ENCODE peak calls at places on chromosomes 2 and 18, in eight cellular contexts. C, J, W, N, I, L, D and Y are unnamed samples.

GRCh38 chr2:70716131-70716766 is 51.8 kb downstream of the ADD2 start:
- DNase-seq in C (no peak), J (no peak), W (no peak), N (no peak), I (peak), L (no peak), D (no peak), Y (no peak)

GRCh38 chr2:48126180-48126579 is 219.9 kb upstream of the FBXO11 start:
- DNase-seq in C (no peak), J (no peak), W (peak), N (peak), I (no peak), L (peak), D (no peak), Y (no peak)

GRCh38 chr2:126050991-126051736 is 604.8 kb upstream of the GYPC start:
- DNase-seq in C (no peak), J (no peak), W (no peak), N (no peak), I (no peak), L (no peak), D (no peak), Y (no peak)

GRCh38 chr2:188512456-188512855 is 220.8 kb downstream of the GULP1 start:
- DNase-seq in C (peak), J (no peak), W (peak), N (peak), I (no peak), L (peak), D (no peak), Y (peak)

GRCh38 chr2:47321411-47322031 is 81.4 kb upstream of the MSH2 start:
- DNase-seq in C (no peak), J (no peak), W (peak), N (no peak), I (no peak), L (no peak), D (no peak), Y (no peak)

GRCh38 chr18:44988821-44989587 is 308.3 kb downstream of the SETBP1 start:
- DNase-seq in C (peak), J (no peak), W (no peak), N (no peak), I (no peak), L (no peak), D (no peak), Y (peak)

GRCh38 chr2:71785550-71785951 is 332.2 kb downstream of the DYSF start:
- DNase-seq in C (no peak), J (no peak), W (no peak), N (no peak), I (peak), L (no peak), D (no peak), Y (no peak)

GRCh38 chr2:134146620-134147019 is 107.3 kb upstream of the MGAT5 start:
- DNase-seq in C (no peak), J (peak), W (peak), N (no peak), I (peak), L (peak), D (no peak), Y (peak)

GRCh38 chr2:157789933-157790511 is 86.1 kb downstream of the ACVR1 start:
- DNase-seq in C (no peak), J (no peak), W (no peak), N (no peak), I (no peak), L (no peak), D (peak), Y (peak)

GRCh38 chr2:158042245-158042644 is 59.4 kb upstream of the UPP2 start:
- DNase-seq in C (no peak), J (no peak), W (no peak), N (no peak), I (no peak), L (no peak), D (no peak), Y (no peak)

GRCh38 chr2:119352357-119352756 is 14.3 kb downstream of the C2orf76 start:
- DNase-seq in C (peak), J (no peak), W (no peak), N (no peak), I (no peak), L (no peak), D (no peak), Y (peak)

GRCh38 chr18:3234457-3234856 is 13.1 kb upstream of the MYL12A start:
- DNase-seq in C (no peak), J (no peak), W (no peak), N (no peak), I (no peak), L (no peak), D (no peak), Y (no peak)

GRCh38 chr2:8754056-8754790 is 72.4 kb downstream of the ID2 start:
- DNase-seq in C (no peak), J (no peak), W (peak), N (no peak), I (no peak), L (peak), D (no peak), Y (no peak)

GRCh38 chr2:188983427-188984101 is 9.4 kb downstream of the COL3A1 start:
- DNase-seq in C (peak), J (no peak), W (peak), N (peak), I (no peak), L (peak), D (no peak), Y (no peak)

GRCh38 chr2:45275806-45276205 is 266.6 kb upstream of the SIX2 start:
- DNase-seq in C (peak), J (no peak), W (no peak), N (no peak), I (no peak), L (no peak), D (no peak), Y (peak)

GRCh38 chr2:49914281-49914680 is 760.0 kb upstream of the FSHR start:
- DNase-seq in C (peak), J (no peak), W (no peak), N (peak), I (no peak), L (peak), D (no peak), Y (peak)

GRCh38 chr18:79903787-79904356 is 47.6 kb downstream of the SLC66A2 start:
- DNase-seq in C (no peak), J (no peak), W (no peak), N (no peak), I (no peak), L (no peak), D (no peak), Y (no peak)

GRCh38 chr18:5417342-5417741 is 121.8 kb upstream of the ZBTB14 start:
- DNase-seq in C (no peak), J (no peak), W (peak), N (peak), I (no peak), L (peak), D (no peak), Y (no peak)

GRCh38 chr2:190791983-190792575 is 88.5 kb upstream of the GLS start:
- DNase-seq in C (peak), J (no peak), W (peak), N (no peak), I (no peak), L (no peak), D (no peak), Y (no peak)

GRCh38 chr2:181673178-181673577 is 7.1 kb downstream of the NEUROD1 start:
- DNase-seq in C (peak), J (no peak), W (no peak), N (no peak), I (no peak), L (no peak), D (no peak), Y (no peak)

GRCh38 chr2:8522682-8523081 is 159.2 kb upstream of the ID2 start:
- DNase-seq in C (no peak), J (no peak), W (no peak), N (no peak), I (no peak), L (no peak), D (no peak), Y (no peak)

GRCh38 chr2:9174771-9175441 is 31.7 kb upstream of the ASAP2 start:
- DNase-seq in C (peak), J (peak), W (peak), N (peak), I (peak), L (peak), D (no peak), Y (peak)

GRCh38 chr2:48205137-48205798 is 299.0 kb upstream of the FBXO11 start:
- DNase-seq in C (no peak), J (no peak), W (peak), N (no peak), I (no peak), L (peak), D (peak), Y (no peak)

GRCh38 chr18:79403723-79404566 is 8.2 kb downstream of the NFATC1 start:
- DNase-seq in C (peak), J (no peak), W (no peak), N (no peak), I (no peak), L (peak), D (no peak), Y (peak)

GRCh38 chr18:79466591-79466990 is 70.9 kb downstream of the NFATC1 start:
- DNase-seq in C (no peak), J (no peak), W (no peak), N (no peak), I (no peak), L (no peak), D (no peak), Y (no peak)

GRCh38 chr2:235549735-235550377 is 56.0 kb downstream of the AGAP1 start:
- DNase-seq in C (no peak), J (no peak), W (no peak), N (no peak), I (no peak), L (no peak), D (no peak), Y (no peak)

DNA sequence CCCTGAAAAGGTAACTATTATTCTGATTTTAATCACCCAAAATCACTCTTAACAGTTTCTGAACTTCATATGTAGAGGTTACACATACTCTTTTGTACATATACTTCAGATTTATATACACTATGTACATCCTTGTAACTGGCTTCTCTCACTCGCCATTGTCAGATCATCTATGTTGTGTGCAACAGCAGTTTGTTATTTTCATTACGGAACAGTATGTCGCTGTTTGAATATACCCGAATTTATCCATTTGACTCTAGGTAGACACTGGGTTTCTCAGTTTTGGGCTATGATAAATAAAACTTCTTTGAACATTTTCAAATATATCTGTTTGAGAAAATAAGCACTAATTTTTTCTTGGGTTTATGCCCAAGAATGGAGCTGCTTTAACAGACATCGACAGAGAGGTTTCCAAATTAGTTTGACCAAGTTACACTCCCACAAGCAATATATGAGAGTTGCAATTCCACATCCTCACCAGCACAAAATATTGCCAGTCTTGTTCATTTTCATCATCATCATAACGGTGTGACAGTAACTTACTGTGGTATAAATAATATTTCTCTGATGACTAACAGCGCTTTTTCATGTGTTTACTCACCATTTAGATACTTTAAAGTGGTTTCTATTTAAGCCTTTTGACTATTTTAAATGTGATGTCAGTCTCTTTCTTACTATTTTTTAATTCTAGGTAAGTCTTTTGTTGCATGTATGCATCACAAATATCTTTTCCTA is 80.9 kb downstream of the SMC6 start:
- DNase-seq in C (peak), J (no peak), W (peak), N (no peak), I (no peak), L (peak), D (no peak), Y (peak)
- H2AFZ ChIP-seq in C (no peak), J (no peak), W (no peak), N (no peak), I (no peak), L (no peak), D (no peak), Y (no peak)

DNA sequence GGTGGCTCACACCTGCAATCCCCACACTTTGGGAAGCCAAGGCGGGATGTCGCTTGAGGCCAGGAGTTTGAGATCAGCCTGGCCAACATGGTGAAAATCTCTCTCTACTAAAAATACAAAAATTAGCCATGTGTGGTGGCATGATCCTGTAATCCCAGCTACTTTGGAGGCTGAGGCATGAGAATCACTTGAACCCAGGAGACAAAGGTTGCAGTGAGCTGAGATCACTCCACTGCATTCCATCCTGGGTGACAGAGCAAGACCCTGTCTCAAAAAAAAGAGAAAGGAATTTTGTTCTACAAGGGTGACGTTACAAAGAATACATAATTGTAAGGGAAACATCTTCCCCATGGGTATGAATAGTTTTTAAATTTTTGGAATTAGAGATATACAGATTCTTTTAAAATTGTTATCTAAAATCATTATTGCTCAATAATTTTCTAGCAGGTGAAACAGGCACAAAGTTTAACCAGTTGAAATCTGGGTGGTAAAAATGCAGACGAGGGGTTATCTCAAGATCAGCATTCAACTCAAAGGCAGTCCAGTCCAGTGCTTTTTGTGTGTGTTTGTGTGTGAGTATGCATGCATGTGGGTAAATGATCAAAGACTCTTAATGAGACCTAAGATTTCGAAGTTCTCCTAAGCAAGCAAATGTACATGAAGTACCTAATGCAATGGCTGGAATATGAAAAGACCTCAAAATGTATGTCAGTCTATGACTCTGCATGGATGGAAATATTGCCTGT is 150.8 kb upstream of the L3MBTL4 start:
- DNase-seq in C (no peak), J (no peak), W (no peak), N (no peak), I (no peak), L (no peak), D (no peak), Y (no peak)
- H3K27ac ChIP-seq in C (peak), J (no peak), W (no peak), N (no peak), I (no peak), L (no peak), D (no peak), Y (no peak)

DNA sequence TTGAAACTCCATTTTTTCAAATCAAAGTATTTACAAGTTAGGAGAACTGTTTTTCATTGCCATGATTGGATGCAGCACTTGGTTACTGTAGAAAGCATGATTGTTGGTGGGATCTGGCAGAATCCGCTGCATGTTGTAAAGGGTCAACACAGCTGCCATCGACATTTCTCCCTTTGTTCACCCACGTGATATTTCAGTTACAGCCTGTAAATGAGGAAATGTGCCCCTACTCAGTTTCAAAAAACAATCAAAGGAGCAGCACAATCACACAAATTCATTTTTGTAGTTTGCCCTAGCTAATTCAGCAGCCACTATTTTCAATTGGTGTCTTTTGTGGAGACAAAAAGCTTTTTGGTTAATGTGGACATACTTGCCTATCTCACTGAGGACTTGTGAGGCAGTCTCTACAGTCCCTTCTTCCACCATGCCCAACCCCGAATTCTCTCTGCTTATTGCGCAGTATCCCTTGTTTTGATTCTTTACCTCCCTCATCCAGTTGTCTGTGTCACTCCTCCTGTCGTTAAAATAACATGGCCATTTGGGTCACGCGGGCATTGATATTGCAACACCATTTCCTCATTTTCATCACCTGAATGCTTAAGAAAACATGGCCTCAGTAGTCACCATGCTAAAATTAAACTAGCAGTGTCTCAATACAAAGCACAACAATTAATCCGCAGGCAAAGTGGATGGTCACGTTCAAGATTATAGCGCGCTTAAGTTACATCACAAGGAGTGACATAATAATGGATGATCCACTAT is 6.4 kb upstream of the PROC start:
- DNase-seq in C (no peak), J (no peak), W (no peak), N (peak), I (no peak), L (no peak), D (no peak), Y (no peak)
- H2AFZ ChIP-seq in C (peak), J (peak), W (peak), N (no peak), I (no peak), L (peak), D (peak), Y (no peak)

DNA sequence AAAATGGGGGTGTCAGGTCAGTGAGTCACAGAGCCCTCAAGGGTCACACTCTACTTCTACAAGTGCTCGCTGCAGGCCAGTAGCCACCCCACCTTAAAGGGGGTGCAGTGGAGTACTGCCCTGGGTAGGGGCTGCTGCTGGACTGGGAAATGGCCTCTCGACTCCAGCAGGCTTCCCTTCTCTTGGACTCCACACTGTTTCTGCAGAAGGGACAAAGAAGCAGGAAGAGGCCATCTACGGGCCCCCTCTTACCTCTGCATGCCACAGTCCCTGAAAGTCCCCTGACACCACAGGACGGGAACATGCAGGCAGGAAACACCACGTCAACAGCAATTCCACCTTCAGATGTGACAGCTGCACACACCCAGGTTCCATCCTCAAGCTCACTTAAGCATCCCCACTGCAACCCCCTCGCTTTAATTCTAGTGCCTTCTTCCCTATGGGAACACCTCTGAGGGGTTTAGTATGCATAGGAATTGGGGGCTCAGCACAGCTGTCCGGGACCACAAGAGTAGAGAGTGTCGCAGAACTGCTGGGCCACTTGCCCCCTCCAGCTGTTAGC is 22.3 kb downstream of the SNED1 start:
- DNase-seq in C (no peak), J (no peak), W (no peak), N (no peak), I (no peak), L (no peak), D (no peak), Y (no peak)
- H3K27ac ChIP-seq in C (no peak), J (no peak), W (no peak), N (no peak), I (no peak), L (no peak), D (no peak), Y (no peak)

GRCh38 chr2:218256612-218257350 is 4.0 kb upstream of the GPBAR1 start:
- DNase-seq in C (no peak), J (no peak), W (no peak), N (no peak), I (no peak), L (no peak), D (no peak), Y (no peak)
- H2AFZ ChIP-seq in C (no peak), J (no peak), W (no peak), N (no peak), I (no peak), L (no peak), D (no peak), Y (no peak)

GRCh38 chr2:179137191-179137590 is 87.3 kb upstream of the CCDC141 start:
- DNase-seq in C (no peak), J (no peak), W (no peak), N (no peak), I (no peak), L (no peak), D (no peak), Y (peak)

GRCh38 chr2:179141206-179141605 is 91.3 kb upstream of the CCDC141 start:
- DNase-seq in C (no peak), J (no peak), W (no peak), N (no peak), I (no peak), L (peak), D (no peak), Y (peak)

GRCh38 chr2:179140546-179140945 is 90.6 kb upstream of the CCDC141 start:
- DNase-seq in C (no peak), J (no peak), W (no peak), N (no peak), I (no peak), L (no peak), D (no peak), Y (no peak)

GRCh38 chr2:179139506-179139905 is 89.6 kb upstream of the CCDC141 start:
- DNase-seq in C (no peak), J (no peak), W (peak), N (no peak), I (no peak), L (peak), D (no peak), Y (peak)
- H3K27ac ChIP-seq in C (no peak), J (no peak), W (no peak), N (no peak), I (no peak), L (no peak), D (no peak), Y (no peak)